ENCODE peak calls at places on chromosome 9, in four cellular contexts. One of them, this sample, is unnamed.

GRCh38 chr9:124439661-124440243 is 10.5 kb upstream of the ADGRD2 start:
- DNase-seq in MM.1S: no peak
- DNase-seq in heart right ventricle: no peak
- DNase-seq in GM10248: no peak
- DNase-seq in this sample: no peak

GRCh38 chr9:75531588-75531987 is 358.9 kb upstream of the PCSK5 start:
- DNase-seq in MM.1S: no peak
- DNase-seq in heart right ventricle: no peak
- DNase-seq in GM10248: no peak
- DNase-seq in this sample: no peak

GRCh38 chr9:92026206-92027002 is 76.4 kb upstream of the ROR2 start:
- DNase-seq in GM10248: no peak
- DNase-seq in MM.1S: no peak
- DNase-seq in heart right ventricle: no peak
- DNase-seq in this sample: no peak

GRCh38 chr9:86549920-86550319 is 195.7 kb upstream of the TUT7 start:
- DNase-seq in GM10248: no peak
- DNase-seq in MM.1S: no peak
- DNase-seq in heart right ventricle: no peak
- DNase-seq in this sample: no peak

GRCh38 chr9:122810306-122810946 is 10.5 kb downstream of the OR1K1 start:
- DNase-seq in GM10248: peak; percentile 82
- DNase-seq in heart right ventricle: peak; percentile 70
- DNase-seq in MM.1S: peak; percentile 80
- DNase-seq in this sample: peak; percentile 83

GRCh38 chr9:26326473-26327044 is 566.0 kb downstream of the CAAP1 start:
- DNase-seq in MM.1S: peak; percentile 49
- DNase-seq in GM10248: peak; percentile 21
- DNase-seq in heart right ventricle: peak; percentile 4
- DNase-seq in this sample: peak; percentile 24

GRCh38 chr9:121445986-121446385 is 53.7 kb downstream of the GGTA1 start:
- DNase-seq in GM10248: no peak
- DNase-seq in MM.1S: no peak
- DNase-seq in heart right ventricle: no peak
- DNase-seq in this sample: no peak

GRCh38 chr9:97299809-97300414 is 7.5 kb upstream of the CCDC180 start:
- DNase-seq in heart right ventricle: no peak
- DNase-seq in GM10248: peak; percentile 46
- DNase-seq in MM.1S: no peak
- DNase-seq in this sample: peak; percentile 59

GRCh38 chr9:122001491-122002201 is 91.5 kb downstream of the TTLL11 start:
- DNase-seq in heart right ventricle: peak; percentile 23
- DNase-seq in MM.1S: no peak
- DNase-seq in GM10248: no peak
- DNase-seq in this sample: no peak

GRCh38 chr9:122191519-122191918 is 31.8 kb downstream of the MORN5 start:
- DNase-seq in GM10248: no peak
- DNase-seq in MM.1S: no peak
- DNase-seq in heart right ventricle: no peak
- DNase-seq in this sample: no peak

GRCh38 chr9:136091582-136092352 is 3.3 kb downstream of the NACC2 start:
- DNase-seq in MM.1S: no peak
- DNase-seq in GM10248: no peak
- DNase-seq in heart right ventricle: no peak
- DNase-seq in this sample: no peak

GRCh38 chr9:136092353-136092650 is 2.8 kb downstream of the NACC2 start:
- DNase-seq in MM.1S: no peak
- DNase-seq in GM10248: no peak
- DNase-seq in heart right ventricle: no peak
- DNase-seq in this sample: no peak

GRCh38 chr9:136093995-136094881 is 851 bp downstream of the NACC2 start:
- DNase-seq in heart right ventricle: peak; percentile 85
- DNase-seq in GM10248: no peak
- DNase-seq in MM.1S: no peak
- DNase-seq in this sample: no peak

GRCh38 chr9:136093331-136093986 is 1.6 kb downstream of the NACC2 start:
- DNase-seq in GM10248: no peak
- DNase-seq in MM.1S: no peak
- DNase-seq in heart right ventricle: no peak
- DNase-seq in this sample: no peak

DNA sequence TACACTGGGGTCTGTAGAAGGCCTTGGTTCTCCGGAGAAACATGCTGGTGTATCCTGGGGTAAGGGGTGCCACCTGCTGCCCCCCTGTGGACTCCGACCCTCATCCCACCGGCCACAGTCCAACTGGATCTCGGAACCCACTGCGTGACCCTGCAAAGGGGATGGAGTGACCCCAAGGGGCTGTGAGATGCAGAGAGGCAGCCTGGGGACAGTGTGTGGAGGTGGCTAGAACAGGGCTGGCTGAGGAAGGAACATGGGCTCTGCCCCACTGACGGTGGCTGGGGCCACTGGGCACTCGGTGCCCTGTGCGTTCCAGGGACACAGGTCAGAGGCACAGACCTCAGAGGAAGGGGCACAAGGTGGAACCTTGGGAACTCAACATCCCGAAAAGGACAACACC is 2.3 kb downstream of the NACC2 start:
- DNase-seq in GM10248: no peak
- DNase-seq in heart right ventricle: no peak
- DNase-seq in MM.1S: no peak
- DNase-seq in this sample: no peak
- TF ChIP-seq CTCF in GM10248: no peak
- TF ChIP-seq CTCF in heart right ventricle: no peak
- TF ChIP-seq CTCF in MM.1S: no peak
- TF ChIP-seq CTCF in this sample: no peak

GRCh38 chr9:33851301-33851700 is 34.3 kb downstream of the UBE2R2 start:
- DNase-seq in MM.1S: no peak
- DNase-seq in heart right ventricle: no peak
- DNase-seq in GM10248: no peak
- DNase-seq in this sample: no peak

GRCh38 chr9:33850267-33850629 is 33.3 kb downstream of the UBE2R2 start:
- DNase-seq in MM.1S: no peak
- DNase-seq in GM10248: no peak
- DNase-seq in heart right ventricle: no peak
- DNase-seq in this sample: no peak

GRCh38 chr9:33850677-33851076 is 33.7 kb downstream of the UBE2R2 start:
- DNase-seq in MM.1S: no peak
- DNase-seq in GM10248: no peak
- DNase-seq in heart right ventricle: no peak
- DNase-seq in this sample: no peak

GRCh38 chr9:33856247-33856646 is 39.3 kb downstream of the UBE2R2 start:
- DNase-seq in MM.1S: no peak
- DNase-seq in GM10248: no peak
- DNase-seq in heart right ventricle: no peak
- DNase-seq in this sample: no peak

GRCh38 chr9:33852216-33852826 is 35.4 kb downstream of the UBE2R2 start:
- DNase-seq in GM10248: peak; percentile 37
- DNase-seq in heart right ventricle: peak; percentile 80
- DNase-seq in MM.1S: peak; percentile 53
- DNase-seq in this sample: peak; percentile 32
- TF ChIP-seq CTCF in GM10248: peak; percentile 61
- TF ChIP-seq CTCF in heart right ventricle: peak; percentile 75
- TF ChIP-seq CTCF in MM.1S: peak; percentile 59
- TF ChIP-seq CTCF in this sample: peak; percentile 55

GRCh38 chr9:110125207-110125751 is 82.7 kb downstream of the C9orf152 start:
- DNase-seq in heart right ventricle: peak; percentile 92
- DNase-seq in MM.1S: no peak
- DNase-seq in GM10248: no peak
- DNase-seq in this sample: no peak
- TF ChIP-seq CTCF in heart right ventricle: no peak
- TF ChIP-seq CTCF in MM.1S: no peak
- TF ChIP-seq CTCF in GM10248: no peak
- TF ChIP-seq CTCF in this sample: no peak

GRCh38 chr9:17630531-17630949 is 51.7 kb downstream of the SH3GL2 start:
- DNase-seq in MM.1S: no peak
- DNase-seq in heart right ventricle: no peak
- DNase-seq in GM10248: no peak
- DNase-seq in this sample: no peak

GRCh38 chr9:17631396-17631795 is 52.5 kb downstream of the SH3GL2 start:
- DNase-seq in MM.1S: no peak
- DNase-seq in heart right ventricle: no peak
- DNase-seq in GM10248: no peak
- DNase-seq in this sample: no peak

GRCh38 chr9:17625644-17626388 is 47.0 kb downstream of the SH3GL2 start:
- DNase-seq in MM.1S: no peak
- DNase-seq in GM10248: no peak
- DNase-seq in heart right ventricle: no peak
- DNase-seq in this sample: no peak

GRCh38 chr9:17627641-17628040 is 48.8 kb downstream of the SH3GL2 start:
- DNase-seq in MM.1S: no peak
- DNase-seq in GM10248: no peak
- DNase-seq in heart right ventricle: no peak
- DNase-seq in this sample: no peak

GRCh38 chr9:17628617-17629016 is 49.8 kb downstream of the SH3GL2 start:
- DNase-seq in MM.1S: no peak
- DNase-seq in GM10248: no peak
- DNase-seq in heart right ventricle: no peak
- DNase-seq in this sample: no peak
- TF ChIP-seq CTCF in MM.1S: no peak
- TF ChIP-seq CTCF in GM10248: no peak
- TF ChIP-seq CTCF in heart right ventricle: no peak
- TF ChIP-seq CTCF in this sample: no peak

DNA sequence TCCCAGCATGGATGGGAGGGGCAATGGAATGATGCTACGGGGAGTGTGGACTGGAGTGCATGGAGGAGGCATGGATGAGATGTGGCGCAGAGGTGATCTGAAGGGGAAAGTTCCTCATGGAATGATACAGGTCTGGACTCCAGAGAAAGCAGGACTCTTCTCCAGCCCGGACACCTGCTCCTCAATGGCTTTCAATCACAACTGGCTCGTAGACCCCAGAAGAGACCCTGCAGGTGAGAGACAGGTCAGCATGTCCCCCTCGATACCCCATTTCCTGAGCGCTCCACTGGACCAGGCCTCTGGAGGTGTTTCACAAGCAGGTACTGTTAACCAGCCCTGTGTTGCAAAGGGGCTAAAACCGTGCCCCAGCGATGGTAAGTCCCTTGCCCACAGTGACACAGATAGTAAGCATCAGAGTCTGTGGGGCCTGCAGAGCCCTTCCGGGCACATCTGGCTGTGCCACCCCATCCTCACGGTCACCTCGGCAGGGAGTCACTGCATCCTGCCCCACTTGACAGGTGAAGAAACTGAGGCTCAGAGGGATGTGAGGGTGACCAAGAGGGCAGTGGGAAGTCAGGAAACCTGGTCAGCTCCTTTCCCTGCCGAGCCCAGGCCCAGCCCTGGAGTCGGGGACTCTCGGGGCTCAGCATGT is 5.5 kb upstream of the DPM2 start:
- DNase-seq in MM.1S: no peak
- DNase-seq in heart right ventricle: no peak
- DNase-seq in GM10248: no peak
- DNase-seq in this sample: no peak
- TF ChIP-seq CTCF in MM.1S: no peak
- TF ChIP-seq CTCF in heart right ventricle: no peak
- TF ChIP-seq CTCF in GM10248: no peak
- TF ChIP-seq CTCF in this sample: no peak

GRCh38 chr9:22447607-22448305 is 1.1 kb downstream of the DMRTA1 start:
- DNase-seq in MM.1S: peak; percentile 25
- DNase-seq in GM10248: no peak
- DNase-seq in heart right ventricle: no peak
- DNase-seq in this sample: no peak
- TF ChIP-seq CTCF in MM.1S: no peak
- TF ChIP-seq CTCF in GM10248: no peak
- TF ChIP-seq CTCF in heart right ventricle: no peak
- TF ChIP-seq CTCF in this sample: no peak

DNA sequence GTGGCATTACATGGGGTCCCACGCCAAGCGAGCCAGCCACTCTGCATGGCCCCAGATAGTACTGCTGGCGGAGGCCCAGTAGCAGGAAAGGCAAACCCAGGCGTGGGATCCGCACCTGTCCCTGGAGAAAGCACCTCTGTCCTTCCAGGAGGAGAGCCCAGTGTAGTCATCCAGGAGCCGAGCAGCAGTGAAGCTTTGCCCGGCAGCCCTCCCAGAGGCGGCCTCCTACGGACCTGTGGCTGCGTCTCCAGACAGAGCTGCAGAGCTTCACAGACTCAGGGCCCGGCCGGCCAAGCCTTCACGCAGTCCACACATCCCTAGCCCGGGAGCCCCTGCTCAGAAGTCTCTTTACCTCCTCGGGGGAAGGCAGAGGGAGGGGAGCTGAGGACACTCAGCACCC is 100.8 kb upstream of the PPP1R26 start:
- DNase-seq in MM.1S: no peak
- DNase-seq in GM10248: no peak
- DNase-seq in heart right ventricle: no peak
- DNase-seq in this sample: no peak
- TF ChIP-seq CTCF in MM.1S: no peak
- TF ChIP-seq CTCF in GM10248: no peak
- TF ChIP-seq CTCF in heart right ventricle: no peak
- TF ChIP-seq CTCF in this sample: no peak

GRCh38 chr9:11663913-11664312 is 1029.3 kb upstream of the TYRP1 start:
- DNase-seq in heart right ventricle: no peak
- DNase-seq in GM10248: no peak
- DNase-seq in MM.1S: no peak
- DNase-seq in this sample: no peak
- TF ChIP-seq CTCF in heart right ventricle: no peak
- TF ChIP-seq CTCF in GM10248: no peak
- TF ChIP-seq CTCF in MM.1S: no peak
- TF ChIP-seq CTCF in this sample: no peak

GRCh38 chr9:745761-746414 is 95.6 kb upstream of the DMRT1 start:
- DNase-seq in GM10248: no peak
- DNase-seq in MM.1S: no peak
- DNase-seq in heart right ventricle: no peak
- DNase-seq in this sample: no peak
- TF ChIP-seq CTCF in GM10248: no peak
- TF ChIP-seq CTCF in MM.1S: no peak
- TF ChIP-seq CTCF in heart right ventricle: no peak
- TF ChIP-seq CTCF in this sample: no peak

DNA sequence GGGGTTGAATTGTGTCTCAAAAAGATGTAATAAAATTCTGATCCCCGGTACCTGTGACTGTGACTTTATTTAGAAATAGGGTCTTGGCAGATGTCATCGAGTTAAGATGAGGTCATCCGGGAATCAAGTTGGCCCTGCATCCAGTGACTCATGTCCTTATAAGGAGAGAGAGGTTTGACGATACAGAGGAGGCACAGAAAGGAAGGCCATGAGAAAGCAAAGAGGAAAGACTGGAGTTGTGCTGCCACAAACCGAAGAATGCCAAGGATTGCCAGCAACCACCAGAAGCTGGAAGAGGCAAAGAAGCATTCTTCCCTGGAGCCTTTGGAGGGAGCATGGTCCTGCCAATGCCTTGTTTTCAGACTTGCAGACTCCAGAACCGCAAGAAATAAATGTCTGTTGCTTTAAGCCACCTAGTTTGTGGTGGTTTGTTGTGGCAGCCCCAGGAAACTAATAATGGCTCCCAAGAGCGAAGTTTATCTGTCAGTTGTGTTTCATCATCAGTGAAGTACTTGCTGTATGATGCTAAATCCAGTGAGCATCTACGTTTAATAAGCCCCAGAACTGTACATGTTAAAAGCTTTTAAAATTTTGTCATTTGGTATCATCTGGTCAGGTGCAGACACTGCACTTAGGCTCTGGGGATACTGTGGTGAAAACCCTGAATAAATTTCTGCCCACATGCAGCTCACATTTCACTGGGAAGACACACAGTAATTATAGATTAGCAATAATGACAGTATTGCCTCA is 114.8 kb downstream of the TLE4 start:
- DNase-seq in MM.1S: no peak
- DNase-seq in GM10248: no peak
- DNase-seq in heart right ventricle: no peak
- DNase-seq in this sample: no peak
- TF ChIP-seq CTCF in MM.1S: no peak
- TF ChIP-seq CTCF in GM10248: no peak
- TF ChIP-seq CTCF in heart right ventricle: no peak
- TF ChIP-seq CTCF in this sample: no peak